ENCODE peak calls at places on chromosomes 16 and 17, in ten cellular contexts. D is GM23338; P is testis; J is prostate gland; S is CD8-positive, alpha-beta memory T cell; X is esophagus muscularis mucosa; K is transverse colon; C is tibial artery; Y is right lobe of liver; W is SK-N-SH. Z is an unnamed sample.
A peak's percentile ranks its signal among the peaks of the same experiment; 100 is the strongest.

GRCh38 chr17:50240876-50241275 is 33.4 kb upstream of the TMEM92 start:
- DNase-seq in S (no peak), J (no peak), P (no peak), C (no peak), D (no peak), W (no peak), X (no peak), K (no peak), Y (no peak), Z (no peak)

GRCh38 chr17:72498671-72499210 is 377.9 kb downstream of the SOX9 start:
- DNase-seq in W (no peak), X (no peak), K (no peak), P (no peak), D (no peak), C (no peak), Y (no peak), S (no peak), J (no peak), Z (no peak)

GRCh38 chr16:58500329-58501241 is 642 bp downstream of the NDRG4 start:
- DNase-seq in K (no peak), D (peak; percentile 70), S (no peak), C (peak; percentile 50), Y (no peak), X (no peak), P (no peak), J (no peak), W (peak; percentile 69), Z (no peak)

GRCh38 chr17:17971431-17972125 is 622 bp downstream of the TOM1L2 start:
- DNase-seq in X (no peak), K (peak; percentile 48), D (no peak), Y (peak; percentile 77), S (no peak), P (peak; percentile 60), W (peak; percentile 52), J (peak; percentile 21), C (peak; percentile 77), Z (no peak)

GRCh38 chr17:47603830-47604229 is 45.9 kb upstream of the KPNB1 start:
- DNase-seq in D (no peak), W (no peak), C (no peak), X (no peak), S (no peak), K (no peak), Y (no peak), J (no peak), P (no peak), Z (no peak)

GRCh38 chr16:52068447-52069074 is 478.4 kb downstream of the TOX3 start:
- DNase-seq in P (peak; percentile 38), J (peak; percentile 36), K (peak; percentile 41), Y (no peak), X (peak; percentile 26), D (peak; percentile 73), C (no peak), W (peak; percentile 1), S (no peak), Z (no peak)

GRCh38 chr17:71639865-71640264 is 481.0 kb upstream of the SOX9 start:
- DNase-seq in D (no peak), X (no peak), W (no peak), K (no peak), J (no peak), P (no peak), S (no peak), Y (no peak), C (no peak), Z (no peak)

GRCh38 chr17:60315650-60316049 is 76.3 kb downstream of the USP32 start:
- DNase-seq in S (no peak), D (no peak), K (no peak), W (no peak), J (no peak), C (no peak), Y (no peak), P (no peak), X (no peak), Z (no peak)

GRCh38 chr17:876272-876671 is 94.1 kb downstream of the MRM3 start:
- DNase-seq in W (no peak), D (peak; percentile 52), K (no peak), C (no peak), Y (no peak), S (no peak), P (no peak), X (no peak), J (no peak), Z (no peak)

GRCh38 chr16:85098565-85098964 is 13.7 kb downstream of the CIBAR2 start:
- DNase-seq in X (no peak), C (no peak), K (no peak), P (peak; percentile 39), W (no peak), Y (no peak), D (no peak), S (no peak), J (no peak), Z (no peak)

GRCh38 chr17:74875155-74875969 is 2.6 kb upstream of the FDXR start:
- DNase-seq in D (no peak), P (no peak), J (no peak), W (no peak), Y (no peak), K (no peak), S (no peak), X (no peak), C (no peak), Z (no peak)

GRCh38 chr17:64546716-64547115 is 39.9 kb downstream of the CEP95 start:
- DNase-seq in Y (no peak), D (no peak), W (no peak), S (no peak), X (no peak), C (no peak), J (no peak), K (no peak), P (no peak), Z (no peak)
- H3K4me3 ChIP-seq in Y (no peak overlapping the region), D (no peak overlapping the region), W (no peak overlapping the region), S (no peak overlapping the region), X (no peak overlapping the region), C (no peak overlapping the region), J (no peak overlapping the region), K (no peak overlapping the region), P (no peak overlapping the region), Z (no peak overlapping the region)

GRCh38 chr17:38467491-38467890 is 39.2 kb downstream of the ARHGAP23 start:
- DNase-seq in W (no peak), Y (no peak), J (no peak), P (no peak), X (no peak), S (no peak), K (no peak), D (no peak), C (no peak), Z (no peak)
- H3K4me3 ChIP-seq in W (peak overlapping the region; percentile 9), Y (no peak overlapping the region), J (no peak overlapping the region), P (no peak overlapping the region), X (no peak overlapping the region), S (no peak overlapping the region), K (no peak overlapping the region), D (no peak overlapping the region), C (peak overlapping the region; percentile 48), Z (no peak overlapping the region)

GRCh38 chr16:11562411-11562810 is 24.3 kb downstream of the LITAF start:
- DNase-seq in P (no peak), C (no peak), D (no peak), Y (no peak), X (no peak), S (no peak), K (no peak), J (peak; percentile 42), W (no peak), Z (no peak)
- H3K4me3 ChIP-seq in P (no peak overlapping the region), C (no peak overlapping the region), D (no peak overlapping the region), Y (no peak overlapping the region), X (no peak overlapping the region), S (no peak overlapping the region), K (no peak overlapping the region), J (no peak overlapping the region), W (no peak overlapping the region), Z (no peak overlapping the region)

DNA sequence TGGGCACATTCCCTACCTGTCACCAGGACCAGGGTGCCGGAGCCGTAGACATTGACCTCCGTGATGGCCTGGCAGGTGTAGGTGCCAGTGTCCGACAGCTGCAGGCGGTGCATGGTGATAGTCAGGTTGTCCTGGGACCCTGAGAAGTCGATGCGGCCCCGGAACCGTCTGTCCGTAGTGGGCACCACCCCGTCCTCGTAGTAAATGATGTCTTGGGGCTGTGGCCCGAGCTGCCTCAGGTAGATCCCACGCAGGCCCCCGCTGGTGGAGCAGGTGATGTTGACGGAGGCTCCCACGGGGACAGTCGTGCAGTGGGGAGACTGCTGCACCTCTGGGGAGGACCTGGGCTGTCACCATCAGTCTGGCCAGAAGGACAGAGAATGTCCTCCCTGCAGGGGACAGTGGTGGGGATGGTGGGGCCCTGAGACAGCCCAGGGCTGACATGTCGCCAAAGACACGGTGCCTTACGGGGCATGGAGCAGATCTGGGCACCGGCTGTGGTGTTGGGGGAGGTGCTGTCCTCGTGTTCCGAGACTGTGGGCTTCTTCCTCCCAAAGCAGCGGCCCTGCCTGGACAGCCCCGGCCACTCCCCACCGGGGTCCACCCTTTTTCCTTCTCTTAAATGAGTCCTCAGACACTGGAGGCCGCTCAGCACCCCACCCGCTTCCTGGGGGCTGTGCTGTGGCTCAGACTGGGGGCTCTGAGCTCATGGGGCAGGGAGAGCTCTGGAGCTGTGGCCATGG is 586 bp downstream of the CD7 start:
- DNase-seq in W (no peak), J (no peak), C (no peak), P (no peak), D (no peak), K (no peak), X (no peak), Y (no peak), S (no peak), Z (no peak)
- H3K4me3 ChIP-seq in W (no peak overlapping the region), J (no peak overlapping the region), C (no peak overlapping the region), P (no peak overlapping the region), D (no peak overlapping the region), K (no peak overlapping the region), X (no peak overlapping the region), Y (no peak overlapping the region), S (peak overlapping the region; percentile 91), Z (no peak overlapping the region)

GRCh38 chr16:67431805-67432476 is 1.0 kb downstream of the HSD11B2 start:
- DNase-seq in K (no peak), J (no peak), P (no peak), W (peak; percentile 51), X (no peak), Y (no peak), D (peak; percentile 65), S (no peak), C (no peak), Z (no peak)
- H3K4me3 ChIP-seq in K (peak overlapping the region; percentile 49), J (peak overlapping the region; percentile 32), P (peak overlapping the region; percentile 22), W (peak overlapping the region; percentile 43), X (peak overlapping the region; percentile 59), Y (peak overlapping the region; percentile 51), D (peak overlapping the region; percentile 85), S (no peak overlapping the region), C (peak overlapping the region; percentile 56), Z (peak overlapping the region; percentile 33)